ENCODE peak calls at places on chromosomes 13 and 19, in six cellular contexts. I is heart right ventricle; L is stimulated activated CD4-positive, alpha-beta T cell treated with anti-CD3 and anti-CD28 coated beads, Interleukin-2, amount 100 ng/mL, for 24 hours; A is effector memory CD8-positive, alpha-beta T cell; O is tibial nerve; C is amniotic epithelial cell. U is an unnamed sample.

GRCh38 chr13:32983058-32983457 is 33.2 kb upstream of the KL start:
- DNase-seq in C (no peak), A (no peak), I (no peak), O (no peak), L (no peak), U (no peak)

GRCh38 chr13:51955281-51955771 is 55.9 kb downstream of the ATP7B start:
- DNase-seq in I (no peak), L (no peak), A (no peak), O (no peak), C (no peak), U (peak)

GRCh38 chr13:32581177-32581786 is 5.0 kb upstream of the PDS5B start:
- DNase-seq in O (no peak), L (no peak), C (peak), A (no peak), I (no peak), U (no peak)

GRCh38 chr13:76812971-76813691 is 73.1 kb downstream of the KCTD12 start:
- DNase-seq in L (no peak), I (peak), C (no peak), A (no peak), O (peak), U (peak)

GRCh38 chr13:65026505-65026904 is 2203.6 kb downstream of the PCDH9 start:
- DNase-seq in O (no peak), I (no peak), C (no peak), L (no peak), A (no peak), U (no peak)

GRCh38 chr19:543912-544608 is at the start of gene GZMM:
- DNase-seq in A (peak), I (no peak), O (no peak), C (no peak), L (peak), U (no peak)

GRCh38 chr13:75360170-75360569 is 121.8 kb downstream of the TBC1D4 start:
- DNase-seq in I (no peak), A (no peak), L (no peak), C (no peak), O (no peak), U (no peak)

GRCh38 chr19:50008532-50008931 is 16.6 kb downstream of the VRK3 start:
- DNase-seq in L (no peak), C (no peak), A (no peak), I (no peak), O (no peak), U (no peak)

GRCh38 chr19:50377517-50377916 is 1.3 kb downstream of the NR1H2 start:
- DNase-seq in L (no peak), A (no peak), C (no peak), O (no peak), I (no peak), U (no peak)

GRCh38 chr13:45721203-45721731 is 19.1 kb downstream of the CBY2 start:
- DNase-seq in C (no peak), O (no peak), L (no peak), A (no peak), I (no peak), U (no peak)

GRCh38 chr19:4357095-4357797 is 13.9 kb downstream of the MPND start:
- DNase-seq in L (no peak), A (no peak), O (no peak), I (no peak), C (no peak), U (no peak)

GRCh38 chr13:93398167-93398566 is 171.6 kb downstream of the GPC6 start:
- DNase-seq in O (no peak), I (no peak), A (no peak), L (no peak), C (peak), U (no peak)

GRCh38 chr19:5314012-5314906 is 26.4 kb downstream of the PTPRS start:
- DNase-seq in O (no peak), C (peak), L (no peak), A (no peak), I (no peak), U (no peak)

GRCh38 chr19:21604351-21604926 is 99.0 kb downstream of the ZNF429 start:
- DNase-seq in L (no peak), A (no peak), I (no peak), C (peak), O (no peak), U (no peak)

GRCh38 chr13:48292650-48293049 is 10.9 kb upstream of the RB1 start:
- DNase-seq in I (no peak), L (no peak), A (no peak), O (no peak), C (no peak), U (no peak)

GRCh38 chr19:19526581-19527370 is 1.9 kb upstream of the YJEFN3 start:
- DNase-seq in L (no peak), A (no peak), C (no peak), I (no peak), O (no peak), U (no peak)

GRCh38 chr13:73274147-73274546 is 215.3 kb downstream of the KLF5 start:
- DNase-seq in O (no peak), L (no peak), A (no peak), C (peak), I (no peak), U (no peak)

GRCh38 chr13:49629947-49630346 is 1.6 kb downstream of the ARL11 start:
- DNase-seq in C (peak), O (no peak), I (no peak), L (no peak), A (no peak), U (no peak)

GRCh38 chr13:29568731-29569130 is 26.8 kb downstream of the SLC7A1 start:
- DNase-seq in L (no peak), I (no peak), O (no peak), A (no peak), C (peak), U (no peak)

GRCh38 chr19:50341091-50341564 is 12.0 kb upstream of the KCNC3 start:
- DNase-seq in L (no peak), I (no peak), O (no peak), C (no peak), A (no peak), U (no peak)

U was measured in gastrocnemius medialis.